ENCODE peak calls at places on chromosomes 12 and 14, in four cellular contexts. One of them, this sample, is unnamed.

GRCh38 chr14:35403397-35404245 is 928 bp downstream of the NFKBIA start:
- DNase-seq in amniotic epithelial cell: peak
- DNase-seq in nephron progenitor cell: peak
- DNase-seq in ELR: peak
- DNase-seq in this sample: peak

GRCh38 chr12:7748774-7749296 is 1.7 kb upstream of the CLEC4C start:
- DNase-seq in amniotic epithelial cell: no peak
- DNase-seq in nephron progenitor cell: no peak
- DNase-seq in ELR: no peak
- DNase-seq in this sample: no peak

GRCh38 chr14:64682173-64682710 is 22.0 kb upstream of the PLEKHG3 start:
- DNase-seq in amniotic epithelial cell: peak
- DNase-seq in nephron progenitor cell: no peak
- DNase-seq in ELR: no peak
- DNase-seq in this sample: peak

GRCh38 chr12:124732275-124733075 is 131.2 kb downstream of the SCARB1 start:
- DNase-seq in amniotic epithelial cell: no peak
- DNase-seq in nephron progenitor cell: no peak
- DNase-seq in ELR: no peak
- DNase-seq in this sample: peak

GRCh38 chr12:53757095-53757770 is 5.5 kb upstream of the CISTR start:
- DNase-seq in amniotic epithelial cell: peak
- DNase-seq in nephron progenitor cell: peak
- DNase-seq in ELR: peak
- DNase-seq in this sample: peak

GRCh38 chr14:39435241-39435640 is 3.0 kb upstream of the FBXO33 start:
- DNase-seq in amniotic epithelial cell: no peak
- DNase-seq in nephron progenitor cell: no peak
- DNase-seq in ELR: no peak
- DNase-seq in this sample: no peak

GRCh38 chr12:68665016-68665569 is 21.7 kb upstream of the NUP107 start:
- DNase-seq in amniotic epithelial cell: no peak
- DNase-seq in nephron progenitor cell: no peak
- DNase-seq in ELR: peak
- DNase-seq in this sample: peak

GRCh38 chr12:117774986-117775775 is 193.6 kb downstream of the KSR2 start:
- DNase-seq in amniotic epithelial cell: no peak
- DNase-seq in nephron progenitor cell: no peak
- DNase-seq in ELR: no peak
- DNase-seq in this sample: no peak

GRCh38 chr14:90645842-90646443 is 170.3 kb downstream of the TTC7B start:
- DNase-seq in amniotic epithelial cell: peak
- DNase-seq in nephron progenitor cell: no peak
- DNase-seq in ELR: peak
- DNase-seq in this sample: peak

GRCh38 chr12:89472508-89472907 is 52.1 kb downstream of the GALNT4 start:
- DNase-seq in amniotic epithelial cell: no peak
- DNase-seq in nephron progenitor cell: no peak
- DNase-seq in ELR: peak
- DNase-seq in this sample: peak

GRCh38 chr14:100201701-100202100 is 37.2 kb upstream of the YY1 start:
- DNase-seq in amniotic epithelial cell: no peak
- DNase-seq in nephron progenitor cell: no peak
- DNase-seq in ELR: no peak
- DNase-seq in this sample: no peak

GRCh38 chr14:98512501-98513251 is 759.3 kb downstream of the BCL11B start:
- DNase-seq in amniotic epithelial cell: no peak
- DNase-seq in nephron progenitor cell: no peak
- DNase-seq in ELR: no peak
- DNase-seq in this sample: no peak